ENCODE peak calls at places on chromosomes 4 and X, in four cellular contexts. F, X, W and A are unnamed samples.

GRCh38 chr4:75919914-75920313 is 17.7 kb upstream of the PPEF2 start:
- DNase-seq in F (peak), X (no peak), W (no peak), A (no peak)

GRCh38 chrX:154603438-154604430 is 15.3 kb downstream of the CTAG1B start:
- DNase-seq in W (no peak), F (peak), X (peak), A (no peak)

GRCh38 chr4:5391492-5391891 is 316.9 kb downstream of the EVC2 start:
- DNase-seq in F (no peak), X (no peak), W (no peak), A (no peak)

GRCh38 chr4:122285285-122285684 is 93.5 kb upstream of the ADAD1 start:
- DNase-seq in X (no peak), W (no peak), F (peak), A (no peak)

GRCh38 chr4:126071346-126072333 is 756.9 kb downstream of the FAT4 start:
- DNase-seq in F (peak), X (no peak), W (no peak), A (no peak)

GRCh38 chr4:20832821-20833220 is 132.6 kb downstream of the PACRGL start:
- DNase-seq in X (no peak), W (no peak), F (peak), A (no peak)

GRCh38 chr4:168541608-168541953 is 44.7 kb downstream of the PALLD start:
- DNase-seq in F (peak), X (no peak), W (no peak), A (no peak)

GRCh38 chr4:40087799-40088366 is 31.2 kb downstream of the N4BP2 start:
- DNase-seq in F (no peak), X (no peak), W (no peak), A (no peak)

GRCh38 chrX:134241960-134242619 is 5.1 kb downstream of the CCDC160 start:
- DNase-seq in W (no peak), X (no peak), F (no peak), A (no peak)

GRCh38 chrX:41001327-41001726 is 83.9 kb upstream of the USP9X start:
- DNase-seq in F (no peak), W (no peak), X (no peak), A (no peak)

GRCh38 chr4:126213996-126214395 is 899.2 kb downstream of the FAT4 start:
- DNase-seq in X (no peak), W (no peak), F (no peak), A (no peak)

GRCh38 chr4:76214269-76214628 is 625 bp upstream of the SCARB2 start:
- DNase-seq in X (no peak), W (no peak), F (no peak), A (no peak)

GRCh38 chr4:15784959-15785634 is 7.0 kb downstream of the CD38 start:
- DNase-seq in W (no peak), F (no peak), X (no peak), A (no peak)

GRCh38 chr4:139550724-139551429 is 5.1 kb downstream of the SETD7 start:
- DNase-seq in X (no peak), W (no peak), F (peak), A (no peak)

GRCh38 chr4:26490111-26490979 is at the start of gene CCKAR:
- DNase-seq in X (no peak), W (no peak), F (no peak), A (no peak)

GRCh38 chr4:150209140-150209829 is 131.0 kb downstream of the DCLK2 start:
- DNase-seq in W (no peak), X (no peak), F (peak), A (no peak)

GRCh38 chr4:166675411-166675810 is 558.9 kb downstream of the SPOCK3 start:
- DNase-seq in F (no peak), W (no peak), X (no peak), A (no peak)

GRCh38 chr4:79540143-79540542 is 132.1 kb upstream of the GK2 start:
- DNase-seq in X (no peak), F (no peak), W (no peak), A (no peak)

GRCh38 chr4:98779021-98779420 is 120.6 kb upstream of the TSPAN5 start:
- DNase-seq in W (no peak), X (no peak), F (peak), A (no peak)

GRCh38 chr4:82823062-82823461 is 24.5 kb upstream of the SCD5 start:
- DNase-seq in F (peak), W (no peak), X (no peak), A (no peak)

GRCh38 chrX:150464001-150464400 is 100.9 kb downstream of the MAMLD1 start:
- DNase-seq in F (no peak), W (no peak), X (no peak), A (no peak)

GRCh38 chrX:53251307-53251706 is 26.3 kb upstream of the KDM5C start:
- DNase-seq in X (no peak), W (no peak), F (peak), A (no peak)

GRCh38 chr4:143437937-143438336 is 75.6 kb upstream of the SMARCA5 start:
- DNase-seq in F (no peak), X (no peak), W (no peak), A (no peak)

GRCh38 chr4:76067652-76068286 is 6.7 kb upstream of the ART3 start:
- DNase-seq in X (no peak), F (peak), W (peak), A (no peak)

GRCh38 chr4:128661529-128661928 is 148.0 kb upstream of the JADE1 start:
- DNase-seq in F (no peak), X (no peak), W (no peak), A (no peak)

GRCh38 chr4:7189066-7189465 is 3.3 kb upstream of the SORCS2 start:
- DNase-seq in F (no peak), W (no peak), X (peak), A (no peak)

GRCh38 chr4:186703510-186703909 is 20.1 kb downstream of the FAT1 start:
- DNase-seq in X (no peak), W (no peak), F (no peak), A (no peak)

GRCh38 chr4:932713-933070 is 432 bp downstream of the TMEM175 start:
- DNase-seq in F (peak), X (no peak), W (no peak), A (no peak)

GRCh38 chrX:153763989-153764755 is at the start of gene PLXNB3:
- DNase-seq in F (peak), X (peak), W (peak), A (peak)

GRCh38 chrX:129961180-129962083 is 21.0 kb upstream of the BCORL1 start:
- DNase-seq in X (peak), W (no peak), F (no peak), A (peak)

GRCh38 chr4:169229571-169230028 is 41.2 kb downstream of the SH3RF1 start:
- DNase-seq in W (peak), F (peak), X (no peak), A (no peak)

GRCh38 chr4:10529256-10529890 is 72.1 kb upstream of the ZNF518B start:
- DNase-seq in X (no peak), W (no peak), F (no peak), A (no peak)

GRCh38 chr4:10527438-10527837 is 70.2 kb upstream of the ZNF518B start:
- DNase-seq in X (no peak), F (no peak), W (no peak), A (no peak)

GRCh38 chr4:10529891-10530786 is 72.9 kb upstream of the ZNF518B start:
- DNase-seq in X (no peak), W (no peak), F (no peak), A (no peak)

GRCh38 chr4:10524196-10524833 is 67.1 kb upstream of the ZNF518B start:
- DNase-seq in W (no peak), F (no peak), X (no peak), A (no peak)

GRCh38 chr4:10526431-10527222 is 69.4 kb upstream of the ZNF518B start:
- DNase-seq in W (no peak), F (no peak), X (no peak), A (no peak)
- TF ChIP-seq CTCF in W (no peak), F (no peak), X (no peak), A (no peak)

GRCh38 chr4:154332681-154333421 is 158.7 kb downstream of the DCHS2 start:
- DNase-seq in W (no peak), X (peak), F (peak), A (peak)

GRCh38 chr4:154328030-154328429 is 163.6 kb downstream of the DCHS2 start:
- DNase-seq in F (no peak), W (no peak), X (no peak), A (no peak)

GRCh38 chr4:154329939-154330338 is 161.7 kb downstream of the DCHS2 start:
- DNase-seq in X (peak), F (peak), W (no peak), A (no peak)

GRCh38 chr4:154329268-154329858 is 162.2 kb downstream of the DCHS2 start:
- DNase-seq in W (no peak), X (no peak), F (peak), A (no peak)
- TF ChIP-seq CTCF in W (peak), X (peak), F (peak), A (no peak)

DNA sequence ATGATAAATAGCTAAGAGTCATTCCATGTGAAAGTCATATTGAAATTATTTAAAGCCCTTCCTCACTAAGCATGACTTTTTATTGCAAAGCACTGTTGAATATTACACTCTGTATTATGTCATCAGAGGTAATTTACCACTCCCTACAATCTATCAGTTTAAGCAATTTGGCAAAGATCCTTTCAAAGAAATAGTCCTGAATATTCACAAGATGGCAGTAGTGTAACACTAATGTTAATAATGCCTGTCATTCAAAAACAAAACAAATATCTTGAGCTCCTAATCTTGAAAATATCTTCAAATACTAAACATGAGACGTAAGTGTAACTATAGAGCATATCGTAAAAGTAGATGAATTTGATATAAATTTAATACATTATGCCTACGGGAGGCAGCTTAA is 208.6 kb upstream of the TECRL start:
- DNase-seq in W (no peak), X (no peak), F (no peak), A (no peak)
- TF ChIP-seq CTCF in W (no peak), X (no peak), F (no peak), A (no peak)

DNA sequence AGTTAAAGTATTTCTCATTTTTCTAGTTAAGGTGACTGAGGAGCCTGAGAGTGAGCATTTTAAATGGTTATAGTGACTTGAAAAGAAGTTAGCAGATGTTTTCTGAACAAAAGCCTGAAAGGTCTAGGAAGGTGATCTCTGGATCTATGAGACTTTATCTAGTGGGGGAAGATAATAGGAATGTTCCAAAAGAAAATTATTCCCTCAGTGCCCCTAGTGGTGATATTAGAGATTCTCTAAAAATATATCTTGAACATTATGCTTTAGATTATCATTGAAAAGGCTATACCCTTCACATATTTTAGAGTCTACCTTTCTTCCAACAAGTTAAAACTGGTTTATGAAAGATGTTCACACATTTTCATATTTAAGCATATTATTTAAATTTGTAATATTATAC is 69.0 kb upstream of the SPANXN1 start:
- DNase-seq in X (no peak), W (no peak), F (no peak), A (no peak)
- TF ChIP-seq CTCF in X (no peak), W (no peak), F (no peak), A (no peak)